ENCODE peak calls at places on chromosomes 6 and 20, in six cellular contexts. Y is DMS53, X is LHCN-M2, W is foreskin fibroblast, Z is T-cell, U is trophoblast cell. F is an unnamed sample.

GRCh38 chr6:55405474-55406220 is 78.4 kb downstream of the GFRAL start:
- DNase-seq in U (peak), Y (no peak), Z (no peak), W (no peak), X (no peak), F (no peak)

GRCh38 chr6:6736753-6737654 is 148.5 kb downstream of the LY86 start:
- DNase-seq in Z (no peak), X (peak), W (peak), U (peak), Y (no peak), F (no peak)

GRCh38 chr6:53201270-53201669 is 52.6 kb upstream of the GCM1 start:
- DNase-seq in W (no peak), X (no peak), Z (no peak), Y (no peak), U (no peak), F (no peak)

GRCh38 chr6:12962529-12962928 is 246.0 kb downstream of the PHACTR1 start:
- DNase-seq in W (no peak), U (no peak), X (peak), Y (no peak), Z (no peak), F (no peak)

GRCh38 chr6:49906511-49906910 is 40.2 kb upstream of the CRISP1 start:
- DNase-seq in Z (no peak), U (peak), W (no peak), X (peak), Y (peak), F (no peak)

GRCh38 chr6:55954436-55954835 is 79.0 kb upstream of the BMP5 start:
- DNase-seq in Y (no peak), X (no peak), U (no peak), W (no peak), Z (no peak), F (no peak)

GRCh38 chr6:159693894-159694545 is 979 bp upstream of the SOD2 start:
- DNase-seq in U (peak), W (no peak), Z (peak), Y (peak), X (peak), F (no peak)

GRCh38 chr6:44504321-44504761 is 116.8 kb downstream of the CDC5L start:
- DNase-seq in Z (no peak), U (no peak), X (no peak), Y (no peak), W (no peak), F (no peak)

GRCh38 chr20:49405062-49405683 is 77.3 kb downstream of the KCNB1 start:
- DNase-seq in Z (no peak), Y (no peak), U (no peak), X (no peak), W (no peak), F (no peak)

GRCh38 chr6:17574871-17575560 is 25.1 kb upstream of the FAM8A1 start:
- DNase-seq in X (peak), Z (no peak), U (peak), W (peak), Y (no peak), F (no peak)

GRCh38 chr6:84508981-84509380 is 255.4 kb downstream of the TBX18 start:
- DNase-seq in Y (no peak), W (no peak), X (no peak), U (no peak), Z (no peak), F (no peak)

GRCh38 chr6:137480431-137480830 is 13.8 kb downstream of the OLIG3 start:
- DNase-seq in U (no peak), Z (no peak), W (no peak), X (no peak), Y (no peak), F (no peak)

GRCh38 chr6:37699138-37699766 is 1.6 kb upstream of the MDGA1 start:
- DNase-seq in Z (peak), U (no peak), Y (peak), W (no peak), X (no peak), F (peak)

GRCh38 chr20:709421-709820 is 33.8 kb upstream of the SCRT2 start:
- DNase-seq in Z (no peak), U (no peak), Y (peak), X (no peak), W (peak), F (no peak)

GRCh38 chr6:126439040-126439439 is 99.1 kb downstream of the CENPW start:
- DNase-seq in W (no peak), Z (no peak), X (no peak), Y (no peak), U (no peak), F (no peak)

GRCh38 chr6:104325341-104326172 is 534.2 kb downstream of the HACE1 start:
- DNase-seq in U (peak), X (peak), Y (peak), Z (no peak), W (no peak), F (no peak)

GRCh38 chr20:48278961-48279481 is 493.7 kb upstream of the SULF2 start:
- DNase-seq in X (peak), Z (no peak), U (peak), W (peak), Y (no peak), F (no peak)

GRCh38 chr20:437787-438486 is 24.4 kb downstream of the TBC1D20 start:
- DNase-seq in W (no peak), Z (no peak), X (no peak), Y (no peak), U (no peak), F (peak)

GRCh38 chr6:4313044-4313686 is 177.8 kb upstream of the ECI2 start:
- DNase-seq in X (peak), W (peak), U (peak), Y (peak), Z (no peak), F (no peak)

GRCh38 chr20:57895161-57895855 is 185.5 kb upstream of the PMEPA1 start:
- DNase-seq in Y (no peak), Z (no peak), W (no peak), X (no peak), U (no peak), F (no peak)

GRCh38 chr6:33201147-33201545 is 479 bp downstream of the SLC39A7 start:
- DNase-seq in W (no peak), Z (no peak), U (no peak), Y (no peak), X (no peak), F (no peak)

GRCh38 chr6:138971601-138972000 is 16.5 kb downstream of the REPS1 start:
- DNase-seq in Z (no peak), Y (no peak), X (peak), W (peak), U (no peak), F (no peak)

GRCh38 chr20:25389858-25390537 is 637 bp downstream of the ABHD12 start:
- DNase-seq in Z (no peak), U (peak), Y (peak), W (no peak), X (peak), F (no peak)

GRCh38 chr6:79946242-79946641 is 1.1 kb downstream of the ELOVL4 start:
- DNase-seq in X (peak), W (peak), Y (peak), Z (no peak), U (no peak), F (peak)

GRCh38 chr6:53287336-53288225 is 61.2 kb downstream of the ELOVL5 start:
- DNase-seq in U (no peak), W (no peak), Z (no peak), X (peak), Y (no peak), F (no peak)

GRCh38 chr6:156988276-156989158 is 211.3 kb downstream of the ARID1B start:
- DNase-seq in Z (no peak), W (no peak), X (peak), U (peak), Y (peak), F (no peak)

GRCh38 chr6:160337301-160337700 is 10.9 kb upstream of the SLC22A3 start:
- DNase-seq in Y (peak), X (peak), U (peak), Z (no peak), W (peak), F (no peak)

GRCh38 chr20:44817143-44817910 is 7.0 kb upstream of the RIMS4 start:
- DNase-seq in U (no peak), W (no peak), Y (no peak), X (no peak), Z (no peak), F (no peak)

GRCh38 chr6:149896491-149896890 is 1.4 kb downstream of the RAET1E start:
- DNase-seq in X (peak), W (peak), Z (no peak), U (no peak), Y (peak), F (no peak)

GRCh38 chr6:116938305-116938704 is 61.3 kb downstream of the RFX6 start:
- DNase-seq in Y (no peak), W (no peak), U (no peak), Z (no peak), X (no peak), F (no peak)

GRCh38 chr6:16805190-16805860 is 44.1 kb upstream of the ATXN1 start:
- DNase-seq in Y (no peak), X (no peak), U (no peak), Z (no peak), W (no peak), F (no peak)

GRCh38 chr20:35305682-35306556 is 13.7 kb upstream of the FAM83C start:
- DNase-seq in U (peak), W (peak), Y (peak), Z (no peak), X (peak), F (no peak)

GRCh38 chr6:107634147-107635057 is 144.5 kb downstream of the SOBP start:
- DNase-seq in X (no peak), W (no peak), U (peak), Y (no peak), Z (no peak), F (no peak)

GRCh38 chr6:149864578-149865535 is 698 bp upstream of the LRP11 start:
- DNase-seq in W (peak), X (peak), Z (no peak), U (peak), Y (peak), F (peak)

GRCh38 chr6:167671977-167672687 is 154.6 kb upstream of the AFDN start:
- DNase-seq in Z (no peak), X (no peak), U (no peak), Y (no peak), W (no peak), F (no peak)

F was measured in Jurkat, Clone E6-1.